ENCODE peak calls at places on chromosomes 12 and 14, in five cellular contexts. E is OCI-LY7, Y is B cell, V is cardiac fibroblast, W is GM12865. P is an unnamed sample.

GRCh38 chr12:104426926-104427546 is 29.7 kb upstream of the CHST11 start:
- DNase-seq in E (no peak), Y (no peak), V (peak; percentile 30), W (peak; percentile 16), P (no peak)

GRCh38 chr12:26938660-26939185 is 453 bp downstream of the FGFR1OP2 start:
- DNase-seq in E (peak; percentile 63), Y (peak; percentile 13), V (no peak), W (no peak), P (no peak)

GRCh38 chr12:6465467-6466183 is 4.9 kb downstream of the VAMP1 start:
- DNase-seq in E (peak; percentile 68), Y (no peak), V (peak; percentile 86), W (peak; percentile 70), P (peak; percentile 57)

GRCh38 chr14:101727611-101728010 is 33.9 kb upstream of the PPP2R5C start:
- DNase-seq in E (no peak), Y (no peak), V (no peak), W (no peak), P (no peak)

GRCh38 chr12:20442322-20442721 is 74.0 kb downstream of the PDE3A start:
- DNase-seq in E (no peak), Y (no peak), V (no peak), W (no peak), P (no peak)

GRCh38 chr14:68569546-68569908 is 223.3 kb downstream of the ZFP36L1 start:
- DNase-seq in E (no peak), Y (no peak), V (no peak), W (no peak), P (peak; percentile 36)

GRCh38 chr12:130161261-130162231 is 718 bp upstream of the FZD10 start:
- DNase-seq in E (no peak), Y (no peak), V (no peak), W (no peak), P (peak; percentile 46)

GRCh38 chr14:47966411-47966810 is 291.0 kb upstream of the MDGA2 start:
- DNase-seq in E (no peak), Y (no peak), V (no peak), W (no peak), P (no peak)

GRCh38 chr12:58341791-58342190 is 400.4 kb downstream of the ATP23 start:
- DNase-seq in E (no peak), Y (no peak), V (peak; percentile 67), W (no peak), P (no peak)

GRCh38 chr12:104974626-104975290 is 11.4 kb upstream of the NOPCHAP1 start:
- DNase-seq in E (peak; percentile 84), Y (peak; percentile 72), V (no peak), W (peak; percentile 92), P (no peak)

GRCh38 chr12:71452006-71452405 is 12.4 kb downstream of the LGR5 start:
- DNase-seq in E (no peak), Y (no peak), V (no peak), W (no peak), P (no peak)

GRCh38 chr14:96092936-96093335 is 53.8 kb downstream of the C14orf132 start:
- DNase-seq in E (no peak), Y (no peak), V (no peak), W (no peak), P (no peak)

GRCh38 chr14:104341532-104342434 is 203.4 kb downstream of the KIF26A start:
- DNase-seq in E (peak; percentile 44), Y (no peak), V (peak; percentile 13), W (peak; percentile 45), P (peak; percentile 71)

GRCh38 chr14:103742499-103743255 is 27.1 kb downstream of the ZFYVE21 start:
- DNase-seq in E (no peak), Y (no peak), V (no peak), W (no peak), P (no peak)

GRCh38 chr12:107761502-107761904 is 566 bp upstream of the PRDM4 start:
- DNase-seq in E (peak; percentile 12), Y (no peak), V (peak; percentile 10), W (no peak), P (no peak)

GRCh38 chr12:51820721-51821422 is 27.6 kb downstream of the FIGNL2 start:
- DNase-seq in E (no peak), Y (peak; percentile 94), V (peak; percentile 45), W (peak; percentile 33), P (peak; percentile 76)

GRCh38 chr14:34628681-34629135 is 1.2 kb downstream of the SNX6 start:
- DNase-seq in E (peak; percentile 6), Y (no peak), V (peak; percentile 29), W (no peak), P (no peak)

GRCh38 chr14:40464531-40464930 is 1032.3 kb upstream of the FBXO33 start:
- DNase-seq in E (no peak), Y (no peak), V (no peak), W (no peak), P (no peak)

GRCh38 chr14:93906341-93907329 is 20.5 kb upstream of the FAM181A start:
- DNase-seq in E (peak; percentile 72), Y (no peak), V (peak; percentile 31), W (peak; percentile 72), P (peak; percentile 58)

GRCh38 chr12:98419101-98419794 is 96.1 kb upstream of the TMPO start:
- DNase-seq in E (no peak), Y (no peak), V (peak; percentile 41), W (no peak), P (no peak)

GRCh38 chr12:98417303-98417702 is 98.1 kb upstream of the TMPO start:
- DNase-seq in E (no peak), Y (no peak), V (peak; percentile 35), W (no peak), P (no peak)

GRCh38 chr12:98419795-98420402 is 95.5 kb upstream of the TMPO start:
- DNase-seq in E (no peak), Y (no peak), V (no peak), W (no peak), P (no peak)

GRCh38 chr12:98418357-98419075 is 96.9 kb upstream of the TMPO start:
- DNase-seq in E (no peak), Y (no peak), V (peak; percentile 98), W (peak; percentile 67), P (no peak)

DNA sequence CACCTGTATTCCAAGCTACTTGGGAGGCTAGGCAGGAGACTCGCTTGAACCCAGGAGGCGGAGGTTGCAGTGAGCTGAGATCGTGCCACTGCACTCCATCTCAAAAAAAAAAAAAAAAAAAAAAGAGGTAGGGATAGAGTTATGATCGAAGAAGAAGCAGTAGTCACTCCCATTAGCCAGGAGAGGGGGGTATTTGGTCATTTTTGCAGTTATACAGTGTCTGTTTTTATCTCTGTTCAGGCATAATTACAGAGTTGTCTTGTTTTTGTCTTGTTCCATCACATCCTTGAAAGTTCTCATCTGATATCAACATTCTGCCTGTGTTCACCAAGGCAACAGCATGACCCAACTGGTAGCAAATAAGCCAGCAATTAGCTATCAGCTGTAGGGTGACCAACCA is 98.5 kb upstream of the TMPO start:
- DNase-seq in E (peak; percentile 25), Y (no peak), V (peak; percentile 82), W (peak; percentile 14), P (no peak)
- TF ChIP-seq CTCF in E (peak; percentile 34), Y (no peak), V (peak; percentile 51), W (peak; percentile 12), P (peak; percentile 59)

GRCh38 chr12:21547437-21547836 is 21.3 kb downstream of the SPX start:
- DNase-seq in E (no peak), Y (no peak), V (no peak), W (no peak), P (no peak)

GRCh38 chr12:21546721-21547120 is 20.6 kb downstream of the SPX start:
- DNase-seq in E (no peak), Y (no peak), V (no peak), W (no peak), P (no peak)

GRCh38 chr12:21552983-21553673 is 27.0 kb downstream of the SPX start:
- DNase-seq in E (no peak), Y (no peak), V (no peak), W (no peak), P (no peak)

DNA sequence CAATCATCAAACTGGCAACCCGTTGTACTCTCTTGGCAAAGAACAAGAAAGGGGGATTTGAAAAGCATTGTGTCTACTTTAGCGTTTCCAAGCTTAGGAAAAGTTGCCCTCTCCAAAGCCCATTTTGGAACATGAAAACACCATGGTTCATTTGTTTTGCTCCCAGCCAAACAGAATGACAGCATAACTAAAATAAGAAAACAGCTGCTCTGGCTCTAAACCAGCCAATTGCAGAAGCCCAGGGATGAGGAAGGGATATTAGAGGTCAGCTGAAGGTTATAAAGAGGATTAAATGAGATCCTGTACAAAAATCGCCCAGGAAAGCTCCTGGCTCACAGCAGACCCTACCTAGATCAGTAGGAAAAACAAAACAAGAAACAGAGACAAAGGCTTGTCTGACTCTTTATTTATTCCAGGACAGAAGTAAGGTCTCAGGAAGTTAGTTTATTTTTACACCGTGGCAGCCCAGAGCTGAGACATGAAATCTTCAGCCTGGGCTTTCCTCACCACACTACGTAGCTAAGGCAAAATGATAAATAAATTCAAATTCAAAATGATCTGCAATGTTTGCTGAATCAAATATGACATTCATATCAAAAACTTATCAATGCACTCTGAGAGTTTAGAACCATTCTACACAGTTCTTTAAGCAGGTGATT is 25.8 kb downstream of the SPX start:
- DNase-seq in E (no peak), Y (no peak), V (peak; percentile 4), W (no peak), P (no peak)
- TF ChIP-seq CTCF in E (no peak), Y (no peak), V (no peak), W (no peak), P (no peak)

DNA sequence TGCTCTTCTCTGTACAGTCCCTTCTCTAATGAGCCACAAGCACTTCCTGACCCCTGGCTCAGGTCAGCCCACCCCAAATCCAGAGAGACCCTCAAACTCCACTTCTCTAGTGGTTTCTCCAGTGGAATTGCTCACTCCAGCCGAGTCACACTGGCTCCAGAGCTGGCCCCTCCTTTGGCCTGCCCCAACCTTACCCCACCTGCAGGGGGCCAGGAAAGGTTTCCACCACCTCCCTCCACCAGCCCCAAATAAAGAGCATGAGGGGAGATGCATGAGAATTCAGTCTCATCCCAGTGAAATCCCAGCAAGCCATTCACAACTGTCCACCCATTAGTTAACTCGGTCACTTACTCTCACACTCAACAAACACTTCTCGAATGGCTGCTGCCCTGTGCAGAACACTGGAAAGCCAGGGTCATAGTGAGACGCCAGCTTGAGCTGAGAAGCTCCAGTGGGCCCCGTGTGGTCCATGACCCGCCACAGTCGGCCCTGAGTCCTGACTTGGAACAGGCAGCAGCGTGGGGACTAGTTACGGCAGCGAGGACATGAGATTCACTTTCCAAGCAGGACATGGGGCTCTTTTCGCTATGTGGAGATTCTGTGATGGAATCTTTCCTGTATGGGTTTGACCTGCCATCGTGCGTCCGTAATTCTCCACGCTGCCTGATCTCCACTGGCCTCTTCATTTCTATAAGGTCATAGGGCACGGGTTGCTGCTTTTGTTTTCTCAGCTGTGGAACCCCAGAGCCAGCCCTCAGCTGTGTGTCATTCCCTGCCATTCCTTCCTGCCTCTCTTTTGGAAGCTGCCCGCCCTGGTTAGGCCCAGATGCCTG is 44.2 kb downstream of the SLC6A12 start:
- DNase-seq in E (no peak), Y (no peak), V (no peak), W (no peak), P (no peak)
- TF ChIP-seq CTCF in E (peak; percentile 48), Y (no peak), V (peak; percentile 12), W (peak; percentile 31), P (peak; percentile 49)

GRCh38 chr14:65286443-65286842 is 126.1 kb upstream of the FUT8 start:
- DNase-seq in E (peak; percentile 93), Y (peak; percentile 57), V (peak; percentile 39), W (peak; percentile 85), P (no peak)
- TF ChIP-seq CTCF in E (peak; percentile 94), Y (peak; percentile 67), V (peak; percentile 4), W (peak; percentile 53), P (peak; percentile 33)

GRCh38 chr12:34400986-34401658 is 378.8 kb downstream of the ALG10 start:
- DNase-seq in E (no peak), Y (peak; percentile 2), V (no peak), W (no peak), P (no peak)
- TF ChIP-seq CTCF in E (no peak), Y (no peak), V (no peak), W (no peak), P (no peak)